ENCODE peak calls at places on chromosomes 1 and 21, in six cellular contexts. J is adrenal gland, D is MM.1S, I is fibroblast of lung, X is retinal pigment epithelial cell, V is nephron progenitor cell. H is an unnamed sample.
A peak's percentile ranks its signal among the peaks of the same experiment; 100 is the strongest.

GRCh38 chr1:176338897-176339296 is 124.1 kb upstream of the PAPPA2 start:
- DNase-seq in J (no peak), D (no peak), I (no peak), X (no peak), V (no peak), H (no peak)

GRCh38 chr1:48789903-48790302 is 13.2 kb upstream of the BEND5 start:
- DNase-seq in J (no peak), D (no peak), I (no peak), X (no peak), V (no peak), H (no peak)

GRCh38 chr1:181496759-181497158 is 13.4 kb downstream of the CACNA1E start:
- DNase-seq in J (no peak), D (no peak), I (no peak), X (no peak), V (no peak), H (no peak)

GRCh38 chr1:24151175-24151533 is 8.2 kb upstream of the IL22RA1 start:
- DNase-seq in J (no peak), D (peak; percentile 89), I (no peak), X (no peak), V (peak; percentile 44), H (no peak)

GRCh38 chr1:53504901-53505300 is 45.7 kb downstream of the DMRTB1 start:
- DNase-seq in J (no peak), D (no peak), I (no peak), X (no peak), V (no peak), H (no peak)

GRCh38 chr1:162285149-162285561 is 91.5 kb downstream of the SPATA46 start:
- DNase-seq in J (peak; percentile 63), D (peak; percentile 92), I (no peak), X (no peak), V (no peak), H (no peak)

GRCh38 chr1:200342511-200343400 is 67.1 kb downstream of the ZNF281 start:
- DNase-seq in J (no peak), D (no peak), I (peak; percentile 79), X (no peak), V (no peak), H (peak; percentile 29)

GRCh38 chr21:34221331-34222030 is 142.3 kb upstream of the KCNE2 start:
- DNase-seq in J (no peak), D (no peak), I (no peak), X (no peak), V (no peak), H (no peak)

GRCh38 chr21:15293251-15293650 is 228.5 kb upstream of the NRIP1 start:
- DNase-seq in J (no peak), D (no peak), I (peak; percentile 86), X (peak; percentile 86), V (no peak), H (no peak)

GRCh38 chr21:36261459-36261858 is 58.5 kb upstream of the MORC3 start:
- DNase-seq in J (no peak), D (no peak), I (no peak), X (no peak), V (no peak), H (no peak)

GRCh38 chr1:162551969-162552683 is 9.4 kb upstream of the UAP1 start:
- DNase-seq in J (no peak), D (no peak), I (peak; percentile 63), X (no peak), V (no peak), H (no peak)

GRCh38 chr1:208944981-208945451 is 638.5 kb upstream of the CAMK1G start:
- DNase-seq in J (no peak), D (no peak), I (no peak), X (no peak), V (no peak), H (no peak)

GRCh38 chr1:206471415-206471801 is 1.1 kb downstream of the IKBKE start:
- DNase-seq in J (no peak), D (no peak), I (no peak), X (no peak), V (no peak), H (no peak)

GRCh38 chr1:111452581-111452980 is 3.3 kb downstream of the ATP5PB start:
- DNase-seq in J (no peak), D (no peak), I (no peak), X (no peak), V (no peak), H (no peak)

GRCh38 chr21:38622081-38622826 is 124.0 kb upstream of the ERG start:
- DNase-seq in J (no peak), D (no peak), I (no peak), X (no peak), V (no peak), H (no peak)

GRCh38 chr1:50416553-50417453 is 6.4 kb downstream of the DMRTA2 start:
- DNase-seq in J (no peak), D (no peak), I (no peak), X (no peak), V (peak; percentile 50), H (no peak)

GRCh38 chr1:161730050-161730564 is 8.8 kb downstream of the FCRLB start:
- DNase-seq in J (no peak), D (no peak), I (no peak), X (no peak), V (no peak), H (no peak)

GRCh38 chr1:242585616-242586354 is 61.3 kb upstream of the PLD5 start:
- DNase-seq in J (no peak), D (no peak), I (no peak), X (no peak), V (no peak), H (no peak)

GRCh38 chr1:9612871-9613624 is 24.3 kb downstream of the TMEM201 start:
- DNase-seq in J (no peak), D (no peak), I (no peak), X (no peak), V (no peak), H (no peak)

GRCh38 chr1:9612162-9612845 is 23.6 kb downstream of the TMEM201 start:
- DNase-seq in J (no peak), D (no peak), I (no peak), X (no peak), V (no peak), H (no peak)

GRCh38 chr1:9613625-9614299 is 25.1 kb downstream of the TMEM201 start:
- DNase-seq in J (no peak), D (no peak), I (no peak), X (no peak), V (no peak), H (no peak)

GRCh38 chr1:9618912-9619679 is 30.4 kb downstream of the TMEM201 start:
- DNase-seq in J (no peak), D (no peak), I (no peak), X (no peak), V (no peak), H (no peak)

DNA sequence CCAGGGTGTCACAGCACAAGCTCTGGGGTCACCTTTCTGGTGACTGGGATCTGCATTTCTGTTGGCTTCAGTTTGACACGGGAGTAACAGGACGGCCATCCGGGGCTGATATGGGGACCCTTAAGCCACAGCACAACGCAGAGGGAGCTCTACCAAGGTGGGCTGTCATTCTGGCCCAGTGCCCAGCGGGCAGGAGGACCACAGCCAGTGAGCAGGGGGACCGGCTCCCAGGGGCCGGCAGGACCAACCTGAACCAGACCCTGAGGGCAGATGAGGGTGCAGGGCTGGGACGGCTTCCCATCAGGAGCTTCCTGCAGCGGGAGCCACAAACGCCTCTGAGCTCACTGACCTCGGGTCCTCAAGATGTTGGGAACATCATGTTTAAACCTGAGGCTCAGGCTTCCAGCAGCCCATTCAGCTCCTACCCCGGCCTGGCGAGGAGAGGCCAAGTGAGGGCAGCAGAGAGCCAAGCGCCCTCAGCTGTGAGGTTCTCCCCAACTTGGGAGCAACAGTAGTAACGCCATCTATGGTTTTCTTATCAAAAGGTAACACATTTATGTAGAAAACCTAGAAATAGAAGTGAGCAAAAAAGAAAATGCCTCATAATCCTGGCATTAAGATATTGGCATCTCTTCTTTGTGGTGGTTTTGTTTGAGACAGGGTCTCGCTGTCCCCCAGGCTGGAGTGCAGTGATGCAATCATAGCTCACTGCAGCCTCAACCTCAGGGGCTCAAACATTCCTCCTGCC is 26.8 kb downstream of the TMEM201 start:
- DNase-seq in J (peak; percentile 64), D (peak; percentile 42), I (peak; percentile 38), X (peak; percentile 11), V (peak; percentile 42), H (no peak)
- TF ChIP-seq CTCF in J (peak; percentile 33), D (peak; percentile 68), I (peak; percentile 59), X (peak; percentile 91), V (peak; percentile 54), H (peak; percentile 42)

DNA sequence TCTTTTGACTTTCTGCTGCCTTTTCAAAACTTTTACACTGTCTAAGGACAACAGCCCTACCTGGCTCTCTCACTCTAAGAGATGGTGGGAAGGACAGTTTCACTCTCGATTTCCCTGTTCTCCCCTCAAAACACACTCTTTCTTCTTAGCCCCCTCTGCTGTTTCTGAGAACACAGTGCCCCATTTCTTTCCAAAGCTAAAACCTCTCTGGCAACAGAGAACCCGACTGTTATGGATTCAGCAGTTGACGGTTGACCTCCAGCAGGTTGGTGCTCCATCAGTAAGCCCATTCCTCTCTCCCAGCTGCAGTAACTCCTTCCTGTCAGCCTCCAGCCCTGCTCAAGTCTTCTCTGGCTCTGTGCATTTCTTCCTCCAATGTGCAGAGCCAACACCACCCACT is 88.2 kb upstream of the ABCD3 start:
- DNase-seq in J (no peak), D (no peak), I (peak; percentile 62), X (no peak), V (no peak), H (no peak)
- TF ChIP-seq CTCF in J (no peak), D (no peak), I (peak; percentile 76), X (peak; percentile 71), V (no peak), H (no peak)

DNA sequence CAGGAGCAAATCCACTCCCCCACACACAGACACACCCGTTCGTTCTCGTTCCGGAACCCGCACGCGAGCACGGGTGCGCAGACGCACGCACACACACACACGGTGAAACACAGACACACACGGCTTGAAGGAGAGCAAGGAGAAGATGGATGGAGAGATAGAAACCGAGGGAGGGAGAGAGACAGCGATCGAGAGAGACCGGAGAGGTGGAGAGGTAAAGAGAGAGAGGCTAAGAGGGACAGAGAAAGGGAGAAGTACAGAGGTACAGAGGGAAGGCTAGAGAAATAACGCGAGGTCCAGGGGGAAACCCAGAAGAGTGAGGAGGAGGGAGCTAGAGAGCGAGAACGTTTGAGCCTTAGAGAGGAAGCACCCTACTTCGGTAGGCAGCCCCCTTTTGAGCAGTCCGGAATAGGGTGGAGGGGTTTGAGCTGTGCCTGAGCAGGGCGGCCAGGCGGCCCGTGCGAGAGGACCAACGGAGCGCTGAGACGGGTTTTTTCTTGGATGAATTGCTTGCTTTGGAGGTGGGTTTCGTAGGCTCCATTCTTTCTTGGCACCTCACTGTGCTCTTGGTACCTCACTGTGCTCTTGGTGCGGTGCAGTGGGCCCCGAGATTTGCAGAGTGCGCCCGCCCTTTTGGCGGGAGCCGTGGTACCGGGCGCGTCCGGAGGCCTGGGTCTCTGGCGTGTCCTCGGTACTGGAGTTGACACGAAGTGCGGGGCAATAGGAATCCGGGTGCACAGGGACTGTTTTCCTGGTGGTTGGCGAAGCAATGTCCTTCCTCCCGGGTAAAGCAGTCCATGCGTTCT is 88.4 kb upstream of the RHOU start:
- DNase-seq in J (peak; percentile 48), D (peak; percentile 31), I (peak; percentile 41), X (no peak), V (peak; percentile 28), H (no peak)
- TF ChIP-seq CTCF in J (no peak), D (no peak), I (no peak), X (no peak), V (no peak), H (no peak)

GRCh38 chr1:41282679-41283317 is 40.7 kb upstream of the SCMH1 start:
- DNase-seq in J (peak; percentile 50), D (peak; percentile 14), I (peak; percentile 15), X (no peak), V (peak; percentile 71), H (peak; percentile 51)
- TF ChIP-seq CTCF in J (peak; percentile 77), D (peak; percentile 89), I (peak; percentile 81), X (peak; percentile 95), V (peak; percentile 82), H (peak; percentile 90)